ENCODE peak calls at places on chromosome 18, in four cellular contexts. One of them, this sample, is unnamed.

GRCh38 chr18:38931754-38932050 is 1366.1 kb upstream of the CELF4 start:
- DNase-seq in IMR-90: no peak
- DNase-seq in GM23338: no peak
- DNase-seq in fibroblast of lung: no peak
- DNase-seq in this sample: no peak

GRCh38 chr18:32437080-32437834 is 33.4 kb downstream of the GAREM1 start:
- DNase-seq in fibroblast of lung: no peak
- DNase-seq in GM23338: no peak
- DNase-seq in IMR-90: no peak
- DNase-seq in this sample: no peak

GRCh38 chr18:48032876-48033769 is 102.7 kb upstream of the SMAD2 start:
- DNase-seq in fibroblast of lung: peak
- DNase-seq in GM23338: no peak
- DNase-seq in IMR-90: peak
- DNase-seq in this sample: peak

GRCh38 chr18:74731097-74731496 is 133.4 kb downstream of the ZNF407 start:
- DNase-seq in GM23338: no peak
- DNase-seq in IMR-90: peak
- DNase-seq in fibroblast of lung: peak
- DNase-seq in this sample: peak

GRCh38 chr18:5049124-5049523 is 147.9 kb downstream of the AKAIN1 start:
- DNase-seq in fibroblast of lung: no peak
- DNase-seq in GM23338: no peak
- DNase-seq in IMR-90: no peak
- DNase-seq in this sample: no peak

GRCh38 chr18:23635283-23636040 is 27.2 kb downstream of the ANKRD29 start:
- DNase-seq in GM23338: peak
- DNase-seq in fibroblast of lung: peak
- DNase-seq in IMR-90: no peak
- DNase-seq in this sample: peak

GRCh38 chr18:62814114-62814759 is 98.9 kb downstream of the PHLPP1 start:
- DNase-seq in IMR-90: no peak
- DNase-seq in fibroblast of lung: peak
- DNase-seq in GM23338: no peak
- DNase-seq in this sample: no peak

GRCh38 chr18:78642561-78643398 is 336.8 kb upstream of the SALL3 start:
- DNase-seq in GM23338: no peak
- DNase-seq in fibroblast of lung: no peak
- DNase-seq in IMR-90: no peak
- DNase-seq in this sample: no peak

GRCh38 chr18:74234326-74235171 is 57.2 kb downstream of the CYB5A start:
- DNase-seq in IMR-90: peak
- DNase-seq in fibroblast of lung: peak
- DNase-seq in GM23338: no peak
- DNase-seq in this sample: peak

GRCh38 chr18:7950380-7951143 is 383.4 kb downstream of the PTPRM start:
- DNase-seq in fibroblast of lung: peak
- DNase-seq in GM23338: no peak
- DNase-seq in IMR-90: peak
- DNase-seq in this sample: peak

DNA sequence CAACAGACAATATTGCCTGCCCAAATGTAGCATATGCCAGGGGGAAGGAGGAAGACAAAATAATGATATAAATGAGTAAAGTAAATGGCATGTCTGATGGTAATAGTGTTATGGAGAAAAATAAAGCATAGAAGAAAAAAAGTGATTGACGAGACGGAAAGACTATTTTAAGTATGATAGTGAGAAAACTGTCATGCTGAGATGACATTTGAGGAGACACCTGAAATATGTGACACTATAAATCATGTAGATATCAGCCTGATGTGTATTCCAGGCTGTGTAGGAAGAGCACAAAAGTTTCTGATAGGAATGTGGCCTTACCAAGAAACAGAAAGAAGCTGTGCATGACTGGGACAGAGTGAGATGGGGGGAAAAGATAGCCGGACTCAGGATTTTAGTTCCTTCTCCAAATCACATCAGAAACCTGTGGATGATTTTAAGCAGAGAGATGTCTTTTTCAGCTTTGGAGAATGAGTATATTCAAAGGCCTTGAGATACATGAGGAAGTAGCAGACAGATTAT is 387.3 kb upstream of the SYT4 start:
- DNase-seq in GM23338: no peak
- DNase-seq in IMR-90: no peak
- DNase-seq in fibroblast of lung: peak
- DNase-seq in this sample: peak
- H2AFZ ChIP-seq in GM23338: peak
- H2AFZ ChIP-seq in IMR-90: no peak
- H2AFZ ChIP-seq in fibroblast of lung: no peak
- H2AFZ ChIP-seq in this sample: peak

GRCh38 chr18:58390399-58390798 is 238.5 kb downstream of the ALPK2 start:
- DNase-seq in IMR-90: no peak
- DNase-seq in GM23338: no peak
- DNase-seq in fibroblast of lung: no peak
- DNase-seq in this sample: no peak
- H3K27ac ChIP-seq in IMR-90: no peak
- H3K27ac ChIP-seq in GM23338: no peak
- H3K27ac ChIP-seq in fibroblast of lung: no peak
- H3K27ac ChIP-seq in this sample: no peak

DNA sequence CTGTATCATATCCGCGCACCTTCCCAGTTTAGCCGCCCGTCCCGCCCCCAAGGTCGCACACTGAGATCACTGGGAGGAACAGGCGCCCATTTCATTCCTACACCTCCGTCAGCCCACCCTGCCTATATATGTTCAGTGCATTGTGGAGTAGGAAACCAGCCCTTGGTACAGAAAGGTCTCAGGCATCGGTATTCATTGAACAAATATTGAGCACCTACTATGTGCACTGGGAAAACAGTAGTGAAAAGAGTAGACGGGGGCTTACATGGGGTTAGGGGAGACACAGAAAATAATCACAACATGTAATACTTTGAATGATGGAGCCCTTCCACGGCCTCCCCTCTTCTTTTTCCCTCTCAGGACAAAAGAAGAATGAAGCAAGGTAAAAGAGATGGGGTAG is 760 bp upstream of the FECH start:
- DNase-seq in fibroblast of lung: no peak
- DNase-seq in GM23338: peak
- DNase-seq in IMR-90: no peak
- DNase-seq in this sample: no peak
- H2AFZ ChIP-seq in fibroblast of lung: no peak
- H2AFZ ChIP-seq in GM23338: peak
- H2AFZ ChIP-seq in IMR-90: peak
- H2AFZ ChIP-seq in this sample: peak

GRCh38 chr18:2983296-2983695 is 29.6 kb downstream of the LPIN2 start:
- DNase-seq in IMR-90: no peak
- DNase-seq in fibroblast of lung: no peak
- DNase-seq in GM23338: no peak
- DNase-seq in this sample: peak
- H3K27ac ChIP-seq in IMR-90: peak
- H3K27ac ChIP-seq in fibroblast of lung: peak
- H3K27ac ChIP-seq in GM23338: no peak
- H3K27ac ChIP-seq in this sample: peak

GRCh38 chr18:54117853-54118773 is 106.4 kb downstream of the MBD2 start:
- DNase-seq in IMR-90: no peak
- DNase-seq in fibroblast of lung: no peak
- DNase-seq in GM23338: peak
- DNase-seq in this sample: no peak

GRCh38 chr18:54119524-54120019 is 104.9 kb downstream of the MBD2 start:
- DNase-seq in fibroblast of lung: peak
- DNase-seq in GM23338: peak
- DNase-seq in IMR-90: peak
- DNase-seq in this sample: peak

GRCh38 chr18:54112356-54112755 is 112.1 kb downstream of the MBD2 start:
- DNase-seq in GM23338: no peak
- DNase-seq in IMR-90: no peak
- DNase-seq in fibroblast of lung: no peak
- DNase-seq in this sample: peak

GRCh38 chr18:54116541-54117257 is 107.8 kb downstream of the MBD2 start:
- DNase-seq in fibroblast of lung: no peak
- DNase-seq in IMR-90: no peak
- DNase-seq in GM23338: peak
- DNase-seq in this sample: no peak
- H2AFZ ChIP-seq in fibroblast of lung: no peak
- H2AFZ ChIP-seq in IMR-90: no peak
- H2AFZ ChIP-seq in GM23338: peak
- H2AFZ ChIP-seq in this sample: no peak

GRCh38 chr18:9380101-9380500 is 45.5 kb downstream of the TWSG1 start:
- DNase-seq in IMR-90: peak
- DNase-seq in fibroblast of lung: peak
- DNase-seq in GM23338: no peak
- DNase-seq in this sample: peak
- H3K27ac ChIP-seq in IMR-90: peak
- H3K27ac ChIP-seq in fibroblast of lung: no peak
- H3K27ac ChIP-seq in GM23338: no peak
- H3K27ac ChIP-seq in this sample: peak

GRCh38 chr18:54228364-54228763 is 3.9 kb upstream of the MBD2 start:
- DNase-seq in IMR-90: no peak
- DNase-seq in GM23338: no peak
- DNase-seq in fibroblast of lung: no peak
- DNase-seq in this sample: no peak
- H2AFZ ChIP-seq in IMR-90: no peak
- H2AFZ ChIP-seq in GM23338: no peak
- H2AFZ ChIP-seq in fibroblast of lung: no peak
- H2AFZ ChIP-seq in this sample: no peak

This sample was measured in GM23248.